ENCODE peak calls at places on chromosomes 12 and 14, in four cellular contexts. C, Q, K and A are unnamed samples.
A peak's percentile ranks its signal among the peaks of the same experiment; 100 is the strongest.

GRCh38 chr12:991350-992278 is 591 bp downstream of the ERC1 start:
- DNase-seq in Q (no peak), K (peak; percentile 33), C (peak; percentile 42), A (peak; percentile 41)

GRCh38 chr14:62409185-62409584 is 636.1 kb downstream of the KCNH5 start:
- DNase-seq in Q (no peak), K (no peak), C (no peak), A (no peak)

GRCh38 chr12:49955899-49956662 is 5.5 kb downstream of the AQP2 start:
- DNase-seq in K (no peak), Q (no peak), C (no peak), A (no peak)

GRCh38 chr14:78399316-78399889 is 229.2 kb downstream of the NRXN3 start:
- DNase-seq in Q (no peak), K (no peak), C (no peak), A (no peak)

GRCh38 chr12:103736572-103736971 is 104.5 kb downstream of the NT5DC3 start:
- DNase-seq in K (no peak), Q (no peak), C (no peak), A (no peak)

GRCh38 chr14:36656769-36657408 is 4.8 kb upstream of the PAX9 start:
- DNase-seq in C (no peak), K (no peak), Q (no peak), A (no peak)

GRCh38 chr14:76917759-76918175 is 91.6 kb downstream of the LRRC74A start:
- DNase-seq in K (no peak), C (no peak), Q (no peak), A (peak; percentile 93)

GRCh38 chr12:74537707-74538385 is at the start of gene ATXN7L3B:
- DNase-seq in K (peak; percentile 71), Q (peak; percentile 93), C (peak; percentile 96), A (peak; percentile 93)

GRCh38 chr12:13347241-13348043 is 150.9 kb downstream of the EMP1 start:
- DNase-seq in Q (no peak), K (no peak), C (no peak), A (no peak)

GRCh38 chr12:91264178-91264577 is 81.6 kb upstream of the DCN start:
- DNase-seq in Q (no peak), C (no peak), K (no peak), A (no peak)

GRCh38 chr12:47214771-47215170 is 135.0 kb upstream of the AMIGO2 start:
- DNase-seq in K (no peak), Q (no peak), C (no peak), A (no peak)

GRCh38 chr12:51897181-51897580 is 9.3 kb downstream of the ANKRD33 start:
- DNase-seq in C (no peak), Q (no peak), K (no peak), A (peak; percentile 57)

GRCh38 chr14:45198551-45198950 is 54.5 kb downstream of the MIS18BP1 start:
- DNase-seq in K (no peak), Q (no peak), C (no peak), A (no peak)

GRCh38 chr14:92673601-92674000 is 74.8 kb downstream of the LGMN start:
- DNase-seq in K (no peak), Q (no peak), C (no peak), A (no peak)

GRCh38 chr14:51533160-51533559 is 118.5 kb upstream of the FRMD6 start:
- DNase-seq in K (no peak), C (no peak), Q (no peak), A (no peak)

GRCh38 chr12:113244015-113244983 is 23.0 kb downstream of the TPCN1 start:
- DNase-seq in Q (no peak), K (no peak), C (no peak), A (peak; percentile 84)

GRCh38 chr12:8840938-8841633 is 18.7 kb downstream of the A2ML1 start:
- DNase-seq in K (no peak), C (no peak), Q (no peak), A (no peak)

GRCh38 chr14:64944861-64945260 is 2.3 kb upstream of the GPX2 start:
- DNase-seq in K (no peak), C (no peak), Q (no peak), A (no peak)

GRCh38 chr14:65044596-65044959 is 57.7 kb downstream of the MAX start:
- DNase-seq in C (no peak), Q (no peak), K (no peak), A (peak; percentile 26)

GRCh38 chr14:76473381-76474263 is 97.7 kb downstream of the ESRRB start:
- DNase-seq in C (no peak), Q (no peak), K (no peak), A (no peak)

GRCh38 chr12:126182619-126183236 is 1117.5 kb downstream of the AACS start:
- DNase-seq in Q (no peak), K (no peak), C (no peak), A (no peak)

GRCh38 chr12:20426191-20426590 is 57.9 kb downstream of the PDE3A start:
- DNase-seq in C (no peak), K (no peak), Q (no peak), A (peak; percentile 57)

GRCh38 chr12:117671734-117672133 is 297.1 kb downstream of the KSR2 start:
- DNase-seq in K (no peak), C (no peak), Q (no peak), A (peak; percentile 41)

GRCh38 chr12:74608376-74608775 is 70.7 kb downstream of the ATXN7L3B start:
- DNase-seq in C (no peak), Q (no peak), K (no peak), A (no peak)

GRCh38 chr12:6360080-6360571 is 15.2 kb downstream of the SCNN1A start:
- DNase-seq in C (no peak), Q (no peak), K (no peak), A (no peak)

GRCh38 chr12:80412343-80412953 is 31.6 kb upstream of the PTPRQ start:
- DNase-seq in Q (no peak), C (no peak), K (no peak), A (peak; percentile 2)

GRCh38 chr12:47782372-47782770 is 9.3 kb downstream of the SLC48A1 start:
- DNase-seq in Q (no peak), C (no peak), K (no peak), A (no peak)

GRCh38 chr12:49974231-49974675 is 1.5 kb downstream of the AQP6 start:
- DNase-seq in K (peak; percentile 49), Q (no peak), C (no peak), A (peak; percentile 69)

GRCh38 chr12:117069926-117070900 is 29.0 kb downstream of the TESC start:
- DNase-seq in C (no peak), Q (no peak), K (no peak), A (no peak)

GRCh38 chr14:75757644-75758402 is 96.8 kb downstream of the TTLL5 start:
- DNase-seq in K (no peak), C (no peak), Q (no peak), A (no peak)